ENCODE peak calls at places on chromosomes 13 and 19, in four cellular contexts. N is body of pancreas, K is stomach, U is uterus. O is an unnamed sample.
A peak's percentile ranks its signal among the peaks of the same experiment; 100 is the strongest.

GRCh38 chr19:5695649-5696195 is 5.6 kb downstream of the RPL36 start:
- DNase-seq in U (no peak), K (no peak), N (no peak), O (no peak)

GRCh38 chr13:69948016-69948415 is 159.6 kb upstream of the ATXN8OS start:
- DNase-seq in N (no peak), U (no peak), K (no peak), O (no peak)

GRCh38 chr13:29369060-29369743 is 226.3 kb downstream of the SLC7A1 start:
- DNase-seq in N (peak; percentile 16), U (no peak), K (no peak), O (peak; percentile 9)

GRCh38 chr13:44768775-44769578 is 192.8 kb upstream of the TSC22D1 start:
- DNase-seq in N (peak; percentile 44), U (no peak), K (no peak), O (no peak)

GRCh38 chr19:29653398-29653797 is 11.9 kb upstream of the PLEKHF1 start:
- DNase-seq in N (no peak), U (no peak), K (no peak), O (no peak)

GRCh38 chr13:31835932-31836331 is 96.6 kb downstream of the RXFP2 start:
- DNase-seq in K (no peak), N (no peak), U (no peak), O (no peak)

GRCh38 chr13:77360032-77360431 is 33.1 kb upstream of the MYCBP2 start:
- DNase-seq in U (no peak), K (no peak), N (no peak), O (no peak)

GRCh38 chr13:91348906-91349435 is 1.5 kb downstream of the MIR17HG start:
- DNase-seq in K (peak; percentile 95), N (peak; percentile 97), U (peak; percentile 92), O (peak; percentile 92)

GRCh38 chr13:90846956-90847355 is 500.5 kb upstream of the MIR17HG start:
- DNase-seq in U (no peak), K (no peak), N (no peak), O (no peak)

GRCh38 chr19:7965921-7966665 is 22.6 kb upstream of the TIMM44 start:
- DNase-seq in U (no peak), N (no peak), K (no peak), O (no peak)

GRCh38 chr19:23769691-23770468 is 11.2 kb upstream of the ZNF681 start:
- DNase-seq in K (no peak), U (no peak), N (no peak), O (no peak)

GRCh38 chr13:77002590-77003190 is 10.8 kb downstream of the CLN5 start:
- DNase-seq in K (no peak), U (no peak), N (no peak), O (no peak)

GRCh38 chr13:107865643-107866006 is 349.7 kb downstream of the LIG4 start:
- DNase-seq in N (no peak), U (no peak), K (no peak), O (no peak)

GRCh38 chr13:46160474-46161066 is 21.4 kb downstream of the LCP1 start:
- DNase-seq in N (no peak), K (no peak), U (no peak), O (no peak)

GRCh38 chr19:4350111-4350510 is 6.7 kb downstream of the MPND start:
- DNase-seq in N (no peak), U (no peak), K (no peak), O (no peak)

GRCh38 chr13:21318891-21319532 is 140.1 kb downstream of the ZDHHC20 start:
- DNase-seq in K (no peak), U (no peak), N (no peak), O (no peak)

GRCh38 chr19:33052352-33052972 is 12.2 kb downstream of the RHPN2 start:
- DNase-seq in K (peak; percentile 37), N (peak; percentile 27), U (peak; percentile 44), O (peak; percentile 27)

GRCh38 chr13:39888865-39889810 is 233.7 kb downstream of the COG6 start:
- DNase-seq in U (no peak), N (no peak), K (no peak), O (no peak)

GRCh38 chr13:74158028-74158427 is 23.8 kb upstream of the KLF12 start:
- DNase-seq in N (no peak), K (no peak), U (peak; percentile 17), O (no peak)

DNA sequence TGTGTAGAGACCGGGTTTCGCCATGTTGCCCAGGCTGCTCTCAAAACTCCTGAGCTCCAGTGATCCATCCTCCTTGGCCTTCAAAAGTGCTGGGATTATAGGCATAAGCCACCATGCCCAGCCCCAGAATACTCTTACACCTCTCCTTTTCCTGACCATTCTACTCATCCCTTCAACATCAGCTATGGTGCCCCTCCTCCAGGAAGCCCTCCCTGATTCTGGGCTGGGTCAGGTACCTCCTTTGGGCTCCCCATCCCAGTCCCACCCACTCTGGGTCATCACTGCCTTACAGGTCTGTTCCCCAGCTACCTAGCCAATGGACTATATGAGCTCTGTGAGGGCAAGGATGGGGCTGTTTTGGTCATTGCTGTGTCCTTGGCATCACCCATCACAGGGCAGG is 9.6 kb downstream of the TGFB1 start:
- DNase-seq in N (no peak), U (no peak), K (no peak), O (no peak)
- H3K4me1 ChIP-seq in N (peaks cover 3% of the 10 kb centered on the region), U (no peaks in the 10 kb centered on the region), K (peaks cover 22% of the 10 kb centered on the region), O (no peaks in the 10 kb centered on the region)

DNA sequence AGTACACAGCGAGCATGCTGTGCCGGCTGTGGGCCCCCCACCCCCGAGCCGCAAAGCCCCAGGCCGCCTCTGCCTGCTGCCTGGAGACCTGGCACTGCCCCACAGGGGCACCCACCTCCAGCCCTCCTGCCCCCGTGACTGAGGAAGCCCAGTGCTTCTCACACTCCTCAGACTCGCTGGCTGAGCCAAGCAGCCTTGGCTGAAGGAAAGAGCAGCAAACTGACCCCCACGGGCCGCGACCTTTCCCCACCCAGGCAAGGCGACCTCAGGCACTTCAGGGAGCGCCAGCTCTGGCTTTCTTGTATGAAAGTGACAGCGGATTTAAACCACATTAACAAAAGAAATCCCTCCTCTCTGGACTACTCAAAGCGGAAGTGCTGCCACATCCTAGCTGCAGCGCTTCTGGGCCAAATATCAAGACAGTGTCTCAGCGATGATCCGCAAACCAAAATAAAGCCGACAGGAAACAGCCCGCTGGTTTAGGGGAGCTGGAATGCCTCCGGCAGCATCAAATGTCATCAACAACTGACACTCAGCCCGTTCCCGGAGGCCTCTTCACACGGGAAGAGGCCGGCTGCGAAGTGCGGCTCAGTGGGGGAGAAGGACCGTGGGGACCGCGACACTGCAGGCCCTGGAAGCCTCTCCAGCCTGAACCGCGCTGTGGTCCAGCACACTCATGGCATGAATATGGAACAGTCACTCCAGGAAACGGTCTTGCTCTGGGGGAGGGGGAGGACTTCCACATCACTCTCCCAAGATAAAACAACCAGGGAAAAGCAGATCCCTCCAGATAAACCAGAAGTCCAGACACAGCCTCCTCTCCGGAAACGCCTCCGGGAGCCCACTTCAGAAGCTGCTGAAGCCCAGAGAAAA is 1.5 kb downstream of the RASA3 start:
- DNase-seq in N (peak; percentile 47), U (peak; percentile 41), K (no peak), O (no peak)
- H3K27ac ChIP-seq in N (peak overlapping the region; percentile 65), U (peak overlapping the region; percentile 76), K (peak overlapping the region; percentile 89), O (peak overlapping the region; percentile 61)

DNA sequence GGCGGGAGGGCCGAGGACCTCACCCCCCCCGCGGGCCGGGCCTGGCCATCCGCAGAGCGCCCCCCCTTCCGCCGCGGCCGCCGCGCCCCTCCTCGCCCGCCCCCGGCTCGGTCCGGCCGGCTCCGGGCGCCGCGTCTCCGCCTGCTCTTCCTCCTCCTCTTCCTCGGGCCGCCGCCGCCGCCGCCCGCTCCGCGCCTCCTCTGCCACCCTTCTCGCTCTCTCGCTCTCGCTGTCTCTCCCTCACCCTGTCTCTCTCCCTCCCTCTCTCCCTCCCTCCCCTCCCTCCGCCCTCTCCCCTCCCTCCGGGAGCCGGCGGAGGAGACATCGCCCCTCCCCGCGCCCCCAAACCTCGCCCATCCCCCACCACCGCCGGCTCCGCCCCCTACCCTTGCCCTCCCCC is at the start of gene SHANK1:
- DNase-seq in U (no peak), K (no peak), N (no peak), O (no peak)
- H3K9me3 ChIP-seq in U (no peaks in the 10 kb centered on the region), K (no peaks in the 10 kb centered on the region), N (no peaks in the 10 kb centered on the region), O (no peaks in the 10 kb centered on the region)

DNA sequence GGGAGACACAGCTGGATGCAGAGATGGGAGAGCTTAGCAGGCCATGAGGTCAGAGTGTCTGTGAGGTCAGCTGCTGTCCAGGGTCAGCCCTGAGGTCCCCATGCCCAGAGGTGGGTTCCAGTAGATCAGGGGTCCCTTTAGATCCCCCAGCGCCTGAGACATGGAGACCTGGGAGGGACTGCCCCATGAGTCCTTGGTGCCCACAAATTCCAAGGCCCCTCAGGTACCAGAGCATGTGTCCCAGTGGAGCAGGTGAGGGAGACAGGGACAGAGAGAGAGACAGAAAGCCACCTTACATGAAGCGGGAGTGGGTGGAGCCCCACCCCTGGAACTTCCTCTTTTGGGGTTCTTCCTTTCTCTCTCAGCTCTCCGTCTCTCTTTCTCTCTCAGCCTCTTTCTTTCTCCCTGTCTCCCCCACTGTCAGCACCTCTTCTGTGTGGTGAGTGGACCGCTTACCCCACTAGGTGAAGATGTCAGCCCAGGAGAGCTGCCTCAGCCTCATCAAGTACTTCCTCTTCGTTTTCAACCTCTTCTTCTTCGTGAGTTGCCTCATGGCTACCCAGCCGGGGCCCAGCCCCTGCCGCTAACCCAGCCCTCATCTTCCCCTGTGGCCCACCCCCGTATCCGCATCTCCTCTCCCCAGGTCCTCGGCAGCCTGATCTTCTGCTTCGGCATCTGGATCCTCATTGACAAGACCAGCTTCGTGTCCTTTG is at the start of gene CD37:
- DNase-seq in N (no peak), U (no peak), K (peak; percentile 33), O (no peak)
- H3K4me1 ChIP-seq in N (peaks cover 21% of the 10 kb centered on the region), U (peaks cover 4% of the 10 kb centered on the region), K (peaks cover 63% of the 10 kb centered on the region), O (no peaks in the 10 kb centered on the region)

O was measured in prostate gland.